ENCODE peak calls at places on chromosome 20, in eight cellular contexts. One of them, this sample, is unnamed.

GRCh38 chr20:38862226-38862625 is 56.7 kb downstream of the PPP1R16B start:
- DNase-seq in activated naive CD4-positive, alpha-beta T cell treated with anti-CD3 and anti-CD28 coated beads, Interleukin-2, amount 50 U/mL, for 16 hours: no peak
- DNase-seq in amygdala: no peak
- DNase-seq in IMR-90: no peak
- DNase-seq in HFFc6: no peak
- DNase-seq in ovary: no peak
- DNase-seq in left ventricle myocardium superior: no peak
- DNase-seq in neural crest cell: no peak
- DNase-seq in this sample: no peak

GRCh38 chr20:32470025-32470861 is 112.1 kb downstream of the ASXL1 start:
- DNase-seq in activated naive CD4-positive, alpha-beta T cell treated with anti-CD3 and anti-CD28 coated beads, Interleukin-2, amount 50 U/mL, for 16 hours: no peak
- DNase-seq in HFFc6: peak; percentile 50
- DNase-seq in neural crest cell: no peak
- DNase-seq in amygdala: no peak
- DNase-seq in left ventricle myocardium superior: peak; percentile 71
- DNase-seq in ovary: no peak
- DNase-seq in IMR-90: peak; percentile 70
- DNase-seq in this sample: peak; percentile 64

GRCh38 chr20:8492182-8492581 is 360.1 kb downstream of the PLCB1 start:
- DNase-seq in ovary: no peak
- DNase-seq in amygdala: no peak
- DNase-seq in activated naive CD4-positive, alpha-beta T cell treated with anti-CD3 and anti-CD28 coated beads, Interleukin-2, amount 50 U/mL, for 16 hours: no peak
- DNase-seq in IMR-90: no peak
- DNase-seq in HFFc6: no peak
- DNase-seq in neural crest cell: no peak
- DNase-seq in left ventricle myocardium superior: no peak
- DNase-seq in this sample: no peak

GRCh38 chr20:17646901-17647301 is 35.1 kb downstream of the RRBP1 start:
- DNase-seq in left ventricle myocardium superior: no peak
- DNase-seq in IMR-90: no peak
- DNase-seq in activated naive CD4-positive, alpha-beta T cell treated with anti-CD3 and anti-CD28 coated beads, Interleukin-2, amount 50 U/mL, for 16 hours: no peak
- DNase-seq in amygdala: no peak
- DNase-seq in ovary: no peak
- DNase-seq in HFFc6: no peak
- DNase-seq in neural crest cell: no peak
- DNase-seq in this sample: no peak

GRCh38 chr20:36700438-36700837 is 45.5 kb downstream of the NDRG3 start:
- DNase-seq in IMR-90: no peak
- DNase-seq in neural crest cell: no peak
- DNase-seq in ovary: no peak
- DNase-seq in HFFc6: no peak
- DNase-seq in activated naive CD4-positive, alpha-beta T cell treated with anti-CD3 and anti-CD28 coated beads, Interleukin-2, amount 50 U/mL, for 16 hours: no peak
- DNase-seq in amygdala: no peak
- DNase-seq in left ventricle myocardium superior: no peak
- DNase-seq in this sample: no peak

GRCh38 chr20:13183005-13183404 is 38.1 kb upstream of the ISM1 start:
- DNase-seq in HFFc6: no peak
- DNase-seq in neural crest cell: no peak
- DNase-seq in ovary: no peak
- DNase-seq in IMR-90: no peak
- DNase-seq in left ventricle myocardium superior: no peak
- DNase-seq in amygdala: no peak
- DNase-seq in activated naive CD4-positive, alpha-beta T cell treated with anti-CD3 and anti-CD28 coated beads, Interleukin-2, amount 50 U/mL, for 16 hours: no peak
- DNase-seq in this sample: no peak

GRCh38 chr20:39258253-39258652 is 296.1 kb downstream of the DHX35 start:
- DNase-seq in IMR-90: no peak
- DNase-seq in ovary: no peak
- DNase-seq in activated naive CD4-positive, alpha-beta T cell treated with anti-CD3 and anti-CD28 coated beads, Interleukin-2, amount 50 U/mL, for 16 hours: no peak
- DNase-seq in amygdala: no peak
- DNase-seq in HFFc6: no peak
- DNase-seq in left ventricle myocardium superior: no peak
- DNase-seq in neural crest cell: no peak
- DNase-seq in this sample: no peak

GRCh38 chr20:56411759-56412472 is at the start of gene CASS4:
- DNase-seq in activated naive CD4-positive, alpha-beta T cell treated with anti-CD3 and anti-CD28 coated beads, Interleukin-2, amount 50 U/mL, for 16 hours: no peak
- DNase-seq in neural crest cell: no peak
- DNase-seq in HFFc6: no peak
- DNase-seq in left ventricle myocardium superior: no peak
- DNase-seq in amygdala: no peak
- DNase-seq in ovary: no peak
- DNase-seq in IMR-90: peak; percentile 89
- DNase-seq in this sample: no peak

GRCh38 chr20:15937179-15937578 is 636.1 kb downstream of the KIF16B start:
- DNase-seq in activated naive CD4-positive, alpha-beta T cell treated with anti-CD3 and anti-CD28 coated beads, Interleukin-2, amount 50 U/mL, for 16 hours: no peak
- DNase-seq in HFFc6: no peak
- DNase-seq in IMR-90: no peak
- DNase-seq in left ventricle myocardium superior: no peak
- DNase-seq in amygdala: no peak
- DNase-seq in neural crest cell: no peak
- DNase-seq in ovary: no peak
- DNase-seq in this sample: no peak

GRCh38 chr20:24823176-24823575 is 125.9 kb upstream of the CST7 start:
- DNase-seq in HFFc6: no peak
- DNase-seq in ovary: no peak
- DNase-seq in neural crest cell: no peak
- DNase-seq in IMR-90: no peak
- DNase-seq in activated naive CD4-positive, alpha-beta T cell treated with anti-CD3 and anti-CD28 coated beads, Interleukin-2, amount 50 U/mL, for 16 hours: no peak
- DNase-seq in left ventricle myocardium superior: no peak
- DNase-seq in amygdala: no peak
- DNase-seq in this sample: no peak

GRCh38 chr20:48877299-48877698 is 44.2 kb upstream of the ARFGEF2 start:
- DNase-seq in neural crest cell: no peak
- DNase-seq in ovary: no peak
- DNase-seq in amygdala: no peak
- DNase-seq in left ventricle myocardium superior: no peak
- DNase-seq in activated naive CD4-positive, alpha-beta T cell treated with anti-CD3 and anti-CD28 coated beads, Interleukin-2, amount 50 U/mL, for 16 hours: no peak
- DNase-seq in IMR-90: no peak
- DNase-seq in HFFc6: no peak
- DNase-seq in this sample: no peak

GRCh38 chr20:37640600-37641561 is 52.9 kb upstream of the CTNNBL1 start:
- DNase-seq in HFFc6: no peak
- DNase-seq in IMR-90: no peak
- DNase-seq in amygdala: no peak
- DNase-seq in activated naive CD4-positive, alpha-beta T cell treated with anti-CD3 and anti-CD28 coated beads, Interleukin-2, amount 50 U/mL, for 16 hours: no peak
- DNase-seq in neural crest cell: no peak
- DNase-seq in left ventricle myocardium superior: no peak
- DNase-seq in ovary: no peak
- DNase-seq in this sample: no peak

GRCh38 chr20:24987873-24988835 is 4.4 kb downstream of the APMAP start:
- DNase-seq in neural crest cell: no peak
- DNase-seq in IMR-90: no peak
- DNase-seq in activated naive CD4-positive, alpha-beta T cell treated with anti-CD3 and anti-CD28 coated beads, Interleukin-2, amount 50 U/mL, for 16 hours: no peak
- DNase-seq in HFFc6: no peak
- DNase-seq in ovary: no peak
- DNase-seq in amygdala: no peak
- DNase-seq in left ventricle myocardium superior: no peak
- DNase-seq in this sample: no peak

GRCh38 chr20:31910071-31910803 is 39.8 kb downstream of the TTLL9 start:
- DNase-seq in neural crest cell: no peak
- DNase-seq in left ventricle myocardium superior: no peak
- DNase-seq in amygdala: no peak
- DNase-seq in HFFc6: no peak
- DNase-seq in activated naive CD4-positive, alpha-beta T cell treated with anti-CD3 and anti-CD28 coated beads, Interleukin-2, amount 50 U/mL, for 16 hours: no peak
- DNase-seq in ovary: no peak
- DNase-seq in IMR-90: no peak
- DNase-seq in this sample: no peak

GRCh38 chr20:3843490-3843889 is 3.1 kb upstream of the MAVS start:
- DNase-seq in ovary: no peak
- DNase-seq in left ventricle myocardium superior: no peak
- DNase-seq in amygdala: no peak
- DNase-seq in activated naive CD4-positive, alpha-beta T cell treated with anti-CD3 and anti-CD28 coated beads, Interleukin-2, amount 50 U/mL, for 16 hours: no peak
- DNase-seq in HFFc6: peak; percentile 33
- DNase-seq in IMR-90: peak; percentile 84
- DNase-seq in neural crest cell: no peak
- DNase-seq in this sample: no peak

GRCh38 chr20:36792422-36792821 is 18.9 kb upstream of the DSN1 start:
- DNase-seq in activated naive CD4-positive, alpha-beta T cell treated with anti-CD3 and anti-CD28 coated beads, Interleukin-2, amount 50 U/mL, for 16 hours: no peak
- DNase-seq in amygdala: no peak
- DNase-seq in HFFc6: peak; percentile 76
- DNase-seq in IMR-90: peak; percentile 72
- DNase-seq in ovary: no peak
- DNase-seq in left ventricle myocardium superior: peak; percentile 58
- DNase-seq in neural crest cell: no peak
- DNase-seq in this sample: no peak

GRCh38 chr20:24608926-24609667 is 139.7 kb downstream of the SYNDIG1 start:
- DNase-seq in activated naive CD4-positive, alpha-beta T cell treated with anti-CD3 and anti-CD28 coated beads, Interleukin-2, amount 50 U/mL, for 16 hours: no peak
- DNase-seq in ovary: no peak
- DNase-seq in amygdala: no peak
- DNase-seq in neural crest cell: no peak
- DNase-seq in left ventricle myocardium superior: no peak
- DNase-seq in HFFc6: no peak
- DNase-seq in IMR-90: peak; percentile 13
- DNase-seq in this sample: no peak

GRCh38 chr20:13231031-13231752 is 10.1 kb downstream of the ISM1 start:
- DNase-seq in ovary: no peak
- DNase-seq in neural crest cell: no peak
- DNase-seq in amygdala: no peak
- DNase-seq in HFFc6: peak; percentile 2
- DNase-seq in activated naive CD4-positive, alpha-beta T cell treated with anti-CD3 and anti-CD28 coated beads, Interleukin-2, amount 50 U/mL, for 16 hours: peak; percentile 23
- DNase-seq in left ventricle myocardium superior: no peak
- DNase-seq in IMR-90: peak; percentile 28
- DNase-seq in this sample: no peak

GRCh38 chr20:38818113-38819065 is 12.9 kb downstream of the PPP1R16B start:
- DNase-seq in left ventricle myocardium superior: no peak
- DNase-seq in ovary: no peak
- DNase-seq in activated naive CD4-positive, alpha-beta T cell treated with anti-CD3 and anti-CD28 coated beads, Interleukin-2, amount 50 U/mL, for 16 hours: no peak
- DNase-seq in HFFc6: no peak
- DNase-seq in amygdala: no peak
- DNase-seq in IMR-90: no peak
- DNase-seq in neural crest cell: no peak
- DNase-seq in this sample: no peak

GRCh38 chr20:4484431-4485057 is 237.2 kb upstream of the PRND start:
- DNase-seq in IMR-90: no peak
- DNase-seq in HFFc6: no peak
- DNase-seq in activated naive CD4-positive, alpha-beta T cell treated with anti-CD3 and anti-CD28 coated beads, Interleukin-2, amount 50 U/mL, for 16 hours: no peak
- DNase-seq in neural crest cell: no peak
- DNase-seq in amygdala: no peak
- DNase-seq in ovary: no peak
- DNase-seq in left ventricle myocardium superior: no peak
- DNase-seq in this sample: no peak

GRCh38 chr20:46230811-46231282 is 77.5 kb downstream of the CDH22 start:
- DNase-seq in neural crest cell: peak; percentile 37
- DNase-seq in activated naive CD4-positive, alpha-beta T cell treated with anti-CD3 and anti-CD28 coated beads, Interleukin-2, amount 50 U/mL, for 16 hours: no peak
- DNase-seq in IMR-90: peak; percentile 24
- DNase-seq in amygdala: no peak
- DNase-seq in ovary: peak; percentile 35
- DNase-seq in HFFc6: no peak
- DNase-seq in left ventricle myocardium superior: peak; percentile 71
- DNase-seq in this sample: peak; percentile 33

GRCh38 chr20:13775867-13776266 is 8.9 kb downstream of the ESF1 start:
- DNase-seq in ovary: no peak
- DNase-seq in neural crest cell: no peak
- DNase-seq in IMR-90: no peak
- DNase-seq in HFFc6: no peak
- DNase-seq in activated naive CD4-positive, alpha-beta T cell treated with anti-CD3 and anti-CD28 coated beads, Interleukin-2, amount 50 U/mL, for 16 hours: no peak
- DNase-seq in amygdala: no peak
- DNase-seq in left ventricle myocardium superior: no peak
- DNase-seq in this sample: no peak

GRCh38 chr20:5170341-5170740 is 43.5 kb downstream of the CDS2 start:
- DNase-seq in IMR-90: no peak
- DNase-seq in ovary: no peak
- DNase-seq in neural crest cell: no peak
- DNase-seq in left ventricle myocardium superior: no peak
- DNase-seq in activated naive CD4-positive, alpha-beta T cell treated with anti-CD3 and anti-CD28 coated beads, Interleukin-2, amount 50 U/mL, for 16 hours: no peak
- DNase-seq in HFFc6: no peak
- DNase-seq in amygdala: no peak
- DNase-seq in this sample: no peak

GRCh38 chr20:22691369-22692118 is 107.2 kb upstream of the FOXA2 start:
- DNase-seq in ovary: peak; percentile 83
- DNase-seq in left ventricle myocardium superior: peak; percentile 83
- DNase-seq in activated naive CD4-positive, alpha-beta T cell treated with anti-CD3 and anti-CD28 coated beads, Interleukin-2, amount 50 U/mL, for 16 hours: peak; percentile 23
- DNase-seq in neural crest cell: peak; percentile 74
- DNase-seq in HFFc6: peak; percentile 46
- DNase-seq in amygdala: no peak
- DNase-seq in IMR-90: peak; percentile 63
- DNase-seq in this sample: peak; percentile 71

GRCh38 chr20:18801516-18801915 is 12.1 kb upstream of the SCP2D1 start:
- DNase-seq in ovary: no peak
- DNase-seq in left ventricle myocardium superior: no peak
- DNase-seq in activated naive CD4-positive, alpha-beta T cell treated with anti-CD3 and anti-CD28 coated beads, Interleukin-2, amount 50 U/mL, for 16 hours: no peak
- DNase-seq in amygdala: no peak
- DNase-seq in HFFc6: no peak
- DNase-seq in IMR-90: no peak
- DNase-seq in neural crest cell: no peak
- DNase-seq in this sample: no peak

GRCh38 chr20:7728373-7728772 is 211.9 kb downstream of the HAO1 start:
- DNase-seq in amygdala: no peak
- DNase-seq in HFFc6: no peak
- DNase-seq in activated naive CD4-positive, alpha-beta T cell treated with anti-CD3 and anti-CD28 coated beads, Interleukin-2, amount 50 U/mL, for 16 hours: no peak
- DNase-seq in neural crest cell: no peak
- DNase-seq in ovary: no peak
- DNase-seq in IMR-90: no peak
- DNase-seq in left ventricle myocardium superior: no peak
- DNase-seq in this sample: no peak

GRCh38 chr20:45985573-45985972 is 13.6 kb upstream of the ZNF335 start:
- DNase-seq in IMR-90: no peak
- DNase-seq in ovary: no peak
- DNase-seq in amygdala: no peak
- DNase-seq in activated naive CD4-positive, alpha-beta T cell treated with anti-CD3 and anti-CD28 coated beads, Interleukin-2, amount 50 U/mL, for 16 hours: no peak
- DNase-seq in left ventricle myocardium superior: no peak
- DNase-seq in neural crest cell: no peak
- DNase-seq in HFFc6: no peak
- DNase-seq in this sample: no peak

GRCh38 chr20:38853759-38854158 is 48.3 kb downstream of the PPP1R16B start:
- DNase-seq in left ventricle myocardium superior: no peak
- DNase-seq in amygdala: no peak
- DNase-seq in activated naive CD4-positive, alpha-beta T cell treated with anti-CD3 and anti-CD28 coated beads, Interleukin-2, amount 50 U/mL, for 16 hours: no peak
- DNase-seq in IMR-90: no peak
- DNase-seq in neural crest cell: no peak
- DNase-seq in HFFc6: no peak
- DNase-seq in ovary: no peak
- DNase-seq in this sample: no peak

GRCh38 chr20:37473249-37474000 is 47.6 kb upstream of the NNAT start:
- DNase-seq in IMR-90: no peak
- DNase-seq in HFFc6: no peak
- DNase-seq in left ventricle myocardium superior: no peak
- DNase-seq in ovary: no peak
- DNase-seq in activated naive CD4-positive, alpha-beta T cell treated with anti-CD3 and anti-CD28 coated beads, Interleukin-2, amount 50 U/mL, for 16 hours: no peak
- DNase-seq in amygdala: no peak
- DNase-seq in neural crest cell: no peak
- DNase-seq in this sample: no peak

GRCh38 chr20:36542019-36542488 is 735 bp downstream of the MYL9 start:
- DNase-seq in activated naive CD4-positive, alpha-beta T cell treated with anti-CD3 and anti-CD28 coated beads, Interleukin-2, amount 50 U/mL, for 16 hours: no peak
- DNase-seq in IMR-90: peak; percentile 70
- DNase-seq in ovary: peak; percentile 70
- DNase-seq in left ventricle myocardium superior: peak; percentile 66
- DNase-seq in amygdala: no peak
- DNase-seq in neural crest cell: peak; percentile 41
- DNase-seq in HFFc6: peak; percentile 39
- DNase-seq in this sample: no peak

GRCh38 chr20:40687384-40688128 is 1.5 kb downstream of the MAFB start:
- DNase-seq in amygdala: no peak
- DNase-seq in activated naive CD4-positive, alpha-beta T cell treated with anti-CD3 and anti-CD28 coated beads, Interleukin-2, amount 50 U/mL, for 16 hours: no peak
- DNase-seq in left ventricle myocardium superior: peak; percentile 86
- DNase-seq in HFFc6: no peak
- DNase-seq in ovary: peak; percentile 58
- DNase-seq in neural crest cell: peak; percentile 48
- DNase-seq in IMR-90: no peak
- DNase-seq in this sample: peak; percentile 77

GRCh38 chr20:20092852-20093251 is 40.5 kb downstream of the CFAP61 start:
- DNase-seq in left ventricle myocardium superior: no peak
- DNase-seq in HFFc6: no peak
- DNase-seq in activated naive CD4-positive, alpha-beta T cell treated with anti-CD3 and anti-CD28 coated beads, Interleukin-2, amount 50 U/mL, for 16 hours: no peak
- DNase-seq in amygdala: no peak
- DNase-seq in IMR-90: no peak
- DNase-seq in ovary: no peak
- DNase-seq in neural crest cell: no peak
- DNase-seq in this sample: no peak